ENCODE peak calls at places on chromosome 13, in seven cellular contexts. H is fibroblast of lung, J is thyroid gland, T is AG04450, X is psoas muscle, R is tibial artery, C is uterus. B is an unnamed sample.
A peak's percentile ranks its signal among the peaks of the same experiment; 100 is the strongest.

GRCh38 chr13:64725492-64725891 is 2504.6 kb downstream of the PCDH9 start:
- DNase-seq in C (no peak), J (no peak), T (no peak), X (no peak), R (no peak), H (no peak), B (no peak)

GRCh38 chr13:96992633-96993032 is 1.6 kb downstream of the OXGR1 start:
- DNase-seq in J (no peak), X (no peak), T (no peak), R (no peak), H (no peak), C (no peak), B (no peak)

GRCh38 chr13:76019421-76020044 is 383.4 kb downstream of the LMO7 start:
- DNase-seq in H (no peak), C (no peak), T (no peak), R (no peak), J (no peak), X (no peak), B (peak; percentile 39)

GRCh38 chr13:104286566-104287290 is 1220.5 kb upstream of the SLC10A2 start:
- DNase-seq in T (no peak), R (no peak), H (no peak), C (no peak), J (peak; percentile 39), X (no peak), B (no peak)

GRCh38 chr13:108525867-108526266 is 103.5 kb upstream of the MYO16 start:
- DNase-seq in R (no peak), X (no peak), T (no peak), H (peak; percentile 8), J (no peak), C (no peak), B (no peak)

GRCh38 chr13:97109256-97109655 is 112.9 kb upstream of the MBNL2 start:
- DNase-seq in H (no peak), J (no peak), T (no peak), R (no peak), C (no peak), X (no peak), B (no peak)

GRCh38 chr13:109869312-109870237 is 83.2 kb upstream of the IRS2 start:
- DNase-seq in R (peak; percentile 88), C (peak; percentile 71), X (peak; percentile 80), H (peak; percentile 63), T (peak; percentile 20), J (peak; percentile 90), B (peak; percentile 75)

GRCh38 chr13:26584713-26585112 is 27.2 kb downstream of the WASF3 start:
- DNase-seq in J (no peak), T (no peak), X (no peak), H (peak; percentile 62), C (no peak), R (no peak), B (no peak)

GRCh38 chr13:64274481-64275217 is 2859.0 kb upstream of the PCDH20 start:
- DNase-seq in H (no peak), X (no peak), T (peak; percentile 0), C (no peak), R (no peak), J (no peak), B (no peak)

GRCh38 chr13:77696863-77697207 is 652 bp upstream of the SLAIN1 start:
- DNase-seq in C (no peak), X (no peak), T (no peak), R (no peak), H (no peak), J (no peak), B (no peak)

GRCh38 chr13:76848596-76848995 is 37.6 kb downstream of the KCTD12 start:
- DNase-seq in X (peak; percentile 72), R (peak; percentile 67), C (no peak), T (no peak), J (no peak), H (peak; percentile 84), B (peak; percentile 52)

GRCh38 chr13:41916173-41916954 is 44.5 kb downstream of the VWA8 start:
- DNase-seq in J (no peak), C (no peak), T (peak; percentile 66), R (no peak), H (peak; percentile 95), X (no peak), B (no peak)

GRCh38 chr13:49840667-49841066 is 48.2 kb upstream of the KPNA3 start:
- DNase-seq in J (no peak), X (no peak), C (no peak), T (no peak), H (no peak), R (no peak), B (no peak)

GRCh38 chr13:105665284-105665683 is 870.2 kb downstream of the EFNB2 start:
- DNase-seq in C (no peak), H (no peak), J (no peak), R (no peak), T (no peak), X (no peak), B (no peak)

GRCh38 chr13:37226966-37227365 is 121.5 kb upstream of the CSNK1A1L start:
- DNase-seq in J (no peak), C (no peak), T (peak; percentile 16), H (no peak), X (no peak), R (no peak), B (no peak)

GRCh38 chr13:48448963-48449614 is 36.2 kb upstream of the LPAR6 start:
- DNase-seq in R (no peak), J (no peak), T (peak; percentile 11), H (peak; percentile 85), C (no peak), X (no peak), B (no peak)

GRCh38 chr13:33250594-33250993 is 35.0 kb downstream of the STARD13 start:
- DNase-seq in T (no peak), R (no peak), J (no peak), H (peak; percentile 60), X (no peak), C (no peak), B (no peak)

GRCh38 chr13:39394811-39395685 is 207.9 kb downstream of the LHFPL6 start:
- DNase-seq in R (no peak), T (no peak), J (no peak), X (no peak), C (no peak), H (no peak), B (no peak)

GRCh38 chr13:35768551-35768950 is 292.1 kb upstream of the MAB21L1 start:
- DNase-seq in C (no peak), H (peak; percentile 41), J (no peak), T (no peak), X (no peak), R (no peak), B (no peak)
- H3K4me3 ChIP-seq in C (no peak overlapping the region), H (no peak overlapping the region), J (no peak overlapping the region), T (no peak overlapping the region), X (no peak overlapping the region), R (no peak overlapping the region), B (no peak overlapping the region)

DNA sequence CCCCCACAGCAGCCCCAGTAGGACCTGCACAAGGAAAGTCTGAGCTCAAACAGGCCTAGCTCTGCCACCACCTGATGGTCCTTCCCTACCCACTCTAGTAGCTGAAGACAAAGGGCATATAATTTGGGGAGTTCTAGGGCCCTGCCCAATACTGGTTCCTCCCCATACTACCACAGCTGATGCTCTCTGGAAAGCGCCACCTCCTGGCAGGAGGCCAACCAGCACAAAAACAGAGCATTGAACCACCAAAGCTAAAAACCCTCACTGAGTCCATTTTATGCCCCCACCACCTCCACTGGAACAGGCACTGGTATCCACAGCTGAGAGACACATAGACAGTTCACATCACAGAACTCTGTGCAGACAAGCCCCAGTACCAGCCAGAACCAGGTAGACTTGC is 1276.8 kb downstream of the OLFM4 start:
- DNase-seq in H (no peak), R (no peak), X (no peak), T (no peak), C (no peak), J (no peak), B (no peak)
- H3K9me3 ChIP-seq in H (no peaks in the 10 kb centered on the region), R (no peaks in the 10 kb centered on the region), X (no peaks in the 10 kb centered on the region), T (peaks cover 23% of the 10 kb centered on the region), C (no peaks in the 10 kb centered on the region), J (no peaks in the 10 kb centered on the region), B (no peaks in the 10 kb centered on the region)

GRCh38 chr13:114000151-114001040 is 26.5 kb upstream of the C13orf46 start:
- DNase-seq in T (no peak), H (no peak), J (peak; percentile 67), X (peak; percentile 54), R (no peak), C (no peak), B (peak; percentile 23)

GRCh38 chr13:114002771-114003321 is 29.0 kb upstream of the C13orf46 start:
- DNase-seq in J (no peak), R (no peak), T (no peak), H (no peak), C (no peak), X (peak; percentile 44), B (peak; percentile 21)

GRCh38 chr13:114002009-114002544 is 28.2 kb upstream of the C13orf46 start:
- DNase-seq in C (no peak), J (no peak), X (peak; percentile 38), R (no peak), H (no peak), T (no peak), B (peak; percentile 32)

GRCh38 chr13:113999618-113999910 is 25.7 kb upstream of the C13orf46 start:
- DNase-seq in X (peak; percentile 38), T (no peak), H (no peak), R (no peak), J (no peak), C (no peak), B (no peak)

DNA sequence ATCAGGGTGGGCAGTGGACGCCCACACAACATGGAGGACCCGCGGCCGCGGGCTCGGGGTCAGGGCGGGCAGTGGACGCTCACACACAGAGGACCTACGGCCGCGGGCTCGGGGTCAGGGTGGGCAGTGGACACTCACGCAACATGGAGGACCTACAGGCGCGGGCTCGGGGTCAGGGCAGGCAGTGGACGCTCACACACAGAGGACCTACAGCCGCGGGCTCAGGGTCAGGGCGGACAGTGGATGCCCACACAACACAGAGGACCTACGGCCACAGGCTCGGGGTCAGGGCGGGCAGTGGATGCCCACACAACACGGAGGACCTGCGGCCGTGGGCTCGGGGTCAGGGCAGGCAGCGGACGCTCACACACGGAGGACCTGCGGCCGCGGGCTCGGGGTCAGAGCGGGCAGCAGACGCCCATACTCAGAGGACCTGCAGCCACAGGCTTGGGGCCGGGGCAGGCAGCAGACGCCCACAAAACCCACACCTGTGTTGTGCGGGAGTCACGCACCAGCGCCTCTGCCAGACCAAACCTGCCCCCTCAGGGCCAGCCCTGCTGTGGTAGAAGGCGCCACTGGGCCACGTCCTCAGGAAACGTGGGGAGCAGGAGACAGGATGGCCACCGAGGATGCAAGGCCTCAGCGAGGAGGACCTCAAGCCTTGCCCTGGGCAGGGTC is 27.6 kb upstream of the C13orf46 start:
- DNase-seq in R (no peak), T (no peak), X (peak; percentile 46), C (no peak), H (no peak), J (no peak), B (peak; percentile 46)
- H3K4me3 ChIP-seq in R (no peak overlapping the region), T (no peak overlapping the region), X (no peak overlapping the region), C (no peak overlapping the region), H (no peak overlapping the region), J (no peak overlapping the region), B (no peak overlapping the region)

DNA sequence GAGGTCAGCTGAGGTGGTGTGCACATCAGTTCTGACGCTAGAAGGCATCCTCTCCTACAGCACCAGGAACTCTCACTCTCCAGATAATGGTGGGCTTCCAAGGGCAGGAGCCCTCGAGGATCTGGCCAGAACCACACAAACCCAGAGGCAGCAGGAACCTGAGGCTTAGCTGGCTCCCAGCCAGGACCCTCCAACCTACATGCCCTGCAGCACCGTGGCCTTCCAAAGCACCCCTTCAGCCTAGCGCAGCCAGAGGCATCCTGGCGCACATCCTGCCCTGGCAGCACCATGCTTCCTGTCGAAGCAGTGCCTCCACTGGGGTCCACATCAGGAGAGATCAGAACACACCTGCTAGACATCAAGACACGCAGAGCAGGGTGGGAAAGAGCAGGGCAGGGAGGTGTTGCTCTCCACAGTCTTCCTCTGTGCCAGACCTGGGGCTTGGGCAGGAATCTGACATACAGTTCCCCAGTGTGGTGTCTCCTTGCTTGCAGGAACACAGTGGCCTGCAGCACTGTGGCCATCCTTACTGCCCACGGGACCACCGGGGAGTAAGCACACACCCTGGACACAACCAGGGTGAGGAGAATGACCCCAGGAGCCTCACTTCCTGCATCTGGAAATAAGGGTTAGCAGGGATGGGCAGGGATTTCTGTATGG is 21.7 kb downstream of the TUBA3C start:
- DNase-seq in R (no peak), T (no peak), J (no peak), X (no peak), C (no peak), H (no peak), B (no peak)
- H3K9me3 ChIP-seq in R (no peaks in the 10 kb centered on the region), T (peaks cover 85% of the 10 kb centered on the region), J (no peaks in the 10 kb centered on the region), X (peaks cover 4% of the 10 kb centered on the region), C (no peaks in the 10 kb centered on the region), H (no peaks in the 10 kb centered on the region), B (no peaks in the 10 kb centered on the region)